ENCODE peak calls at places on chromosomes 5 and 9, in eight cellular contexts. W is stomach, J is endodermal cell, K is BE2C, S is lung, P is epithelial cell of esophagus, L is cardiac muscle cell, I is left ventricle myocardium inferior. Q is an unnamed sample.

GRCh38 chr9:131668439-131669233 is 71.2 kb downstream of the RAPGEF1 start:
- DNase-seq in W (peak), J (peak), K (peak), S (no peak), P (no peak), L (no peak), I (no peak), Q (no peak)

GRCh38 chr9:123569343-123569694 is 213.3 kb downstream of the CRB2 start:
- DNase-seq in W (no peak), J (no peak), K (no peak), S (no peak), P (no peak), L (no peak), I (no peak), Q (peak)

GRCh38 chr5:142548739-142549275 is 137.1 kb downstream of the FGF1 start:
- DNase-seq in W (peak), J (peak), K (peak), S (peak), P (peak), L (peak), I (no peak), Q (peak)

GRCh38 chr5:75116836-75117235 is 64.5 kb upstream of the GCNT4 start:
- DNase-seq in W (no peak), J (no peak), K (no peak), S (no peak), P (no peak), L (no peak), I (no peak), Q (no peak)

GRCh38 chr9:93205045-93205768 is 21.3 kb downstream of the WNK2 start:
- DNase-seq in W (peak), J (no peak), K (peak), S (no peak), P (no peak), L (peak), I (peak), Q (no peak)

GRCh38 chr5:172561151-172561550 is 79.9 kb upstream of the NEURL1B start:
- DNase-seq in W (no peak), J (no peak), K (no peak), S (no peak), P (peak), L (no peak), I (no peak), Q (no peak)

GRCh38 chr5:144467795-144468194 is 297.1 kb downstream of the KCTD16 start:
- DNase-seq in W (no peak), J (peak), K (no peak), S (no peak), P (peak), L (peak), I (no peak), Q (no peak)

GRCh38 chr5:80153586-80154126 is 102.2 kb downstream of the SERINC5 start:
- DNase-seq in W (no peak), J (peak), K (no peak), S (no peak), P (no peak), L (no peak), I (no peak), Q (no peak)

GRCh38 chr5:119304439-119304838 is 51.4 kb upstream of the TNFAIP8 start:
- DNase-seq in W (no peak), J (no peak), K (no peak), S (no peak), P (no peak), L (no peak), I (no peak), Q (no peak)

GRCh38 chr9:113645224-113645971 is 181.9 kb downstream of the RGS3 start:
- DNase-seq in W (no peak), J (peak), K (no peak), S (no peak), P (no peak), L (no peak), I (no peak), Q (no peak)

GRCh38 chr9:93897075-93897970 is 57.8 kb downstream of the BARX1 start:
- DNase-seq in W (peak), J (peak), K (no peak), S (no peak), P (no peak), L (no peak), I (no peak), Q (no peak)

GRCh38 chr9:33294670-33295432 is 4.5 kb downstream of the NFX1 start:
- DNase-seq in W (no peak), J (no peak), K (no peak), S (no peak), P (no peak), L (no peak), I (no peak), Q (no peak)

GRCh38 chr5:88727705-88728313 is 155.2 kb downstream of the MEF2C start:
- DNase-seq in W (no peak), J (no peak), K (no peak), S (no peak), P (peak), L (peak), I (no peak), Q (no peak)

GRCh38 chr5:1195439-1195838 is 6.0 kb upstream of the SLC6A19 start:
- DNase-seq in W (no peak), J (no peak), K (no peak), S (no peak), P (no peak), L (no peak), I (no peak), Q (no peak)

GRCh38 chr9:113581865-113582697 is 118.6 kb downstream of the RGS3 start:
- DNase-seq in W (peak), J (no peak), K (peak), S (peak), P (no peak), L (no peak), I (peak), Q (peak)

GRCh38 chr5:115050860-115051259 is 118.8 kb downstream of the TRIM36 start:
- DNase-seq in W (no peak), J (no peak), K (no peak), S (no peak), P (no peak), L (no peak), I (no peak), Q (no peak)

GRCh38 chr9:94498801-94499454 is 56.0 kb upstream of the PCAT7 start:
- DNase-seq in W (no peak), J (no peak), K (no peak), S (no peak), P (no peak), L (no peak), I (no peak), Q (no peak)

GRCh38 chr5:71620630-71621029 is 33.5 kb downstream of the MCCC2 start:
- DNase-seq in W (no peak), J (no peak), K (no peak), S (no peak), P (no peak), L (no peak), I (no peak), Q (no peak)

GRCh38 chr5:179385892-179386291 is 40.6 kb upstream of the ADAMTS2 start:
- DNase-seq in W (no peak), J (no peak), K (no peak), S (no peak), P (no peak), L (no peak), I (no peak), Q (no peak)
- H3K4me3 ChIP-seq in W (no peak), J (no peak), K (no peak), S (no peak), P (no peak), L (no peak), I (no peak), Q (no peak)

DNA sequence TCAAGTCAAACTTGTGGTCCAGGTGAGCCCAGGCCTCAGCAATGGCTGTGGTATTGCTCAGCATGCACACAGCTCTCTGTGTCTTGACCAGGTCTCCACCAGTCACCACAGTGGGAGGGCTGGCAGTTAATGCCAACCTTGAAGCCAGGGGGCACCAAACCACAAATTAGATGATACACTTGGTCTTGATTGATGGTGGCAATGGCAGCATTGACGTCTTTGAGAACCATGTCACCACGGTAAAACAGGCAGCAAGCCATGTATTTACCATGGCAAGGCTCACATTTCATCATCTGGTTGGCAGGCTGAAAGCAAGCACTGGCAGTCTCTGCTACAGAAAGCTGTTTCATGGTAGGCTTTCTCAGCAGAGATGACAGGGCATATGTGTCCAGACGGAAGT is 40.0 kb downstream of the NIM1K start:
- DNase-seq in W (peak), J (peak), K (peak), S (no peak), P (peak), L (no peak), I (no peak), Q (no peak)
- TF ChIP-seq CTCF in W (no peak), J (peak), K (peak), S (no peak), P (peak), L (peak), I (peak), Q (peak)

GRCh38 chr9:27108981-27109541 is at the start of gene TEK:
- DNase-seq in W (no peak), J (peak), K (no peak), S (no peak), P (no peak), L (peak), I (no peak), Q (no peak)
- H3K4me3 ChIP-seq in W (peak), J (peak), K (no peak), S (peak), P (no peak), L (no peak), I (peak), Q (no peak)

DNA sequence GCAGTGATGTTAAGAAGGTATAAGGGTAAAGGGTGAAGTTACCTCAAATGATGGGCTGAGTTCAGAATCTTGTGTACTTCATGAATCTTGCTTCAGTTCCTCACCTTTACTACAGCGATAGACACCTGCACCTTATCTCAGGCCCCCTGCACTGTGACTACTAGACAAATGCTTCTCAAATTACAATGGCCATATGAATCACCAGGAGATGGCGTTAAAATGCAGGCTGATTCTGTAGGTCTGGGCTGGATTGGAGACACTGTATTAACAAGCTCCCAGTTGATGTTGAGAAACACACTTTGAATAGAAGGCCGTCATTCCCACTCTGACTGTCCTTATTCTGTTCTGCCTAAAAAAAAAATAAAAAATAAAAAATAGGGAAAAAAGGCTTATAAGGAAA is 29.8 kb downstream of the TARS1 start:
- DNase-seq in W (no peak), J (peak), K (peak), S (no peak), P (peak), L (peak), I (no peak), Q (peak)
- TF ChIP-seq CTCF in W (no peak), J (peak), K (peak), S (no peak), P (peak), L (peak), I (peak), Q (peak)

GRCh38 chr9:83312543-83312942 is 225.7 kb downstream of the FRMD3 start:
- DNase-seq in W (no peak), J (peak), K (no peak), S (no peak), P (peak), L (no peak), I (no peak), Q (no peak)

GRCh38 chr9:83315649-83316048 is 222.6 kb downstream of the FRMD3 start:
- DNase-seq in W (no peak), J (no peak), K (no peak), S (no peak), P (no peak), L (no peak), I (no peak), Q (no peak)

DNA sequence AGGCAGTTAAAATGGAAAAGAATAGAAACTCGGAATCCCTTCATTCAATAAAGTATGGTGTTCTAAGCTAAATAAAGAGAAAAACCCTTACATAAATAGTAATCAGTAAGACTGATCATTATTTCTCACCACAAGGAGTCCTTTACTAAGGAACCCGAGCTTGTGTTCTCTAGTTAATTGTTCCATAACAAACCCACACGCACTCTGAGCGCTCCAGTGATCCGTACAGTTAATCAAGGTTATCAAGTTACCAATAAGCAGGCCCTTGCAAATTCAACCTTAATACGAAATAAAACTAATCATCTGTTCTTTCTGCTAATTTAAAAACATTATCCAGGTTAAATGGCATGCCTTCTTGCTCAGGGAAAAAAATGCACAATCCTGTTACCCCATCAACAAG is 224.4 kb downstream of the FRMD3 start:
- DNase-seq in W (no peak), J (no peak), K (no peak), S (no peak), P (no peak), L (no peak), I (no peak), Q (no peak)
- H3K4me3 ChIP-seq in W (no peak), J (no peak), K (no peak), S (no peak), P (no peak), L (no peak), I (no peak), Q (no peak)

GRCh38 chr5:95620030-95620869 is at the start of gene GPR150:
- DNase-seq in W (peak), J (peak), K (peak), S (peak), P (peak), L (peak), I (peak), Q (no peak)
- TF ChIP-seq CTCF in W (no peak), J (peak), K (no peak), S (no peak), P (no peak), L (no peak), I (no peak), Q (no peak)

GRCh38 chr5:124649548-124650501 is 96.6 kb downstream of the ZNF608 start:
- DNase-seq in W (peak), J (no peak), K (peak), S (peak), P (peak), L (peak), I (peak), Q (peak)

GRCh38 chr5:124651663-124652513 is 94.6 kb downstream of the ZNF608 start:
- DNase-seq in W (peak), J (peak), K (peak), S (peak), P (peak), L (peak), I (peak), Q (no peak)

GRCh38 chr5:124652892-124653441 is 93.5 kb downstream of the ZNF608 start:
- DNase-seq in W (no peak), J (no peak), K (no peak), S (no peak), P (no peak), L (no peak), I (no peak), Q (no peak)

GRCh38 chr5:124652514-124652819 is 94.0 kb downstream of the ZNF608 start:
- DNase-seq in W (no peak), J (no peak), K (no peak), S (no peak), P (no peak), L (no peak), I (no peak), Q (no peak)

GRCh38 chr5:124650960-124651662 is 95.3 kb downstream of the ZNF608 start:
- DNase-seq in W (no peak), J (no peak), K (no peak), S (no peak), P (no peak), L (no peak), I (no peak), Q (peak)
- H3K4me3 ChIP-seq in W (peak), J (peak), K (peak), S (no peak), P (peak), L (peak), I (peak), Q (peak)

GRCh38 chr5:18113724-18114123 is 479.5 kb downstream of the TAF11L14 start:
- DNase-seq in W (no peak), J (no peak), K (peak), S (no peak), P (peak), L (no peak), I (no peak), Q (no peak)
- TF ChIP-seq CTCF in W (no peak), J (peak), K (peak), S (no peak), P (peak), L (no peak), I (no peak), Q (no peak)

GRCh38 chr9:14315754-14316573 is 2.0 kb upstream of the NFIB start:
- DNase-seq in W (no peak), J (peak), K (peak), S (peak), P (no peak), L (peak), I (peak), Q (no peak)

GRCh38 chr9:14314424-14314928 is 535 bp upstream of the NFIB start:
- DNase-seq in W (peak), J (peak), K (peak), S (peak), P (peak), L (peak), I (peak), Q (no peak)

GRCh38 chr9:14317667-14318255 is 3.8 kb upstream of the NFIB start:
- DNase-seq in W (no peak), J (no peak), K (no peak), S (no peak), P (no peak), L (no peak), I (no peak), Q (no peak)

GRCh38 chr9:14314929-14315753 is 1.2 kb upstream of the NFIB start:
- DNase-seq in W (peak), J (peak), K (peak), S (peak), P (peak), L (peak), I (peak), Q (no peak)

DNA sequence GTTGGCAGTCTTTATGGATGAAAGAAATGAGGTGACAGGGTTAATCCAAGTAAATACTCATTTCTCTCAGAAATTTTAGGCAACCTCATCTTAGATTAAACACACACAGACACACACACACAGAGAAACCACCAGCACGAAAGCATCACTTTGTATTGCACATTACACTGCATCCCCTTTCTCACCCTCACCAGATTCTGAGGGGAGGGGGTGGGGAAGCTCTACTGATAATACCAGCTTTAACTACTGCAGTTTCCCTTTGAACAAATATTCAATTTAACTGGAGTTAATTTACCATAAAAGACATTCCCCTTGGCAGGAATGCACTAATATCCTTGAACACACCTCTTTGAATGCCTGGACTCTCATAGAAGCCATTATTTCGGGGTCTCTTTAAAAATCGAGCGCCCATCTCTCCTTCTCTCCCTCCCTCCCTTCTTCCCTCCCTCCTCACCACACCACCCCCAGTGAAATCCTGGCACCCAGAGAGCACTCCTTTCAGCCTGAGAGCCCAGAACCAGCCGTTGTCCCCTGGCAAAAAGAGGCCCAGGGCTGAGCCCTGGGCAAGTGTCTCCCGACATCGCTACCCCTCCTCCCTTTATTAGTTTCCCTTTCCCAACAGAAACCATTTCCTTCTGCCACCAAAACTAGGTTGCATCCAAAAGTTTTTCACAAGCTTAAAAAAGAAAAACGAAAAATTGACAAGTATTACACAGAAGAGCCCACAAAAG is 2.8 kb upstream of the NFIB start:
- DNase-seq in W (no peak), J (peak), K (no peak), S (no peak), P (no peak), L (no peak), I (no peak), Q (no peak)
- H3K4me3 ChIP-seq in W (peak), J (peak), K (peak), S (no peak), P (peak), L (peak), I (peak), Q (no peak)

GRCh38 chr5:2299388-2300220 is 416.9 kb upstream of the IRX4 start:
- DNase-seq in W (no peak), J (peak), K (no peak), S (no peak), P (no peak), L (no peak), I (no peak), Q (no peak)
- TF ChIP-seq CTCF in W (no peak), J (peak), K (no peak), S (no peak), P (no peak), L (no peak), I (no peak), Q (no peak)

Q was measured in HFF-Myc.